ENCODE peak calls at places on chromosomes 1 and 21, in six cellular contexts. S, U, Z, P, A and F are unnamed samples.

GRCh38 chr1:194105381-194105780 is 919.0 kb upstream of the B3GALT2 start:
- DNase-seq in S (no peak), U (no peak), Z (no peak), P (no peak), A (no peak), F (no peak)

GRCh38 chr1:64505944-64506658 is 36.2 kb downstream of the CACHD1 start:
- DNase-seq in S (no peak), U (peak; percentile 48), Z (peak; percentile 66), P (no peak), A (no peak), F (no peak)

GRCh38 chr1:42456010-42456753 is at the start of the genes PPCS and ZMYND12:
- DNase-seq in S (peak; percentile 84), U (peak; percentile 92), Z (peak; percentile 95), P (peak; percentile 81), A (peak; percentile 93), F (peak; percentile 88)

GRCh38 chr21:34934350-34934749 is 114.8 kb downstream of the RUNX1 start:
- DNase-seq in S (no peak), U (no peak), Z (no peak), P (no peak), A (no peak), F (no peak)

GRCh38 chr1:116579253-116579875 is 8.5 kb upstream of the CD58 start:
- DNase-seq in S (no peak), U (peak; percentile 51), Z (no peak), P (no peak), A (no peak), F (peak; percentile 61)

GRCh38 chr1:1091344-1092148 is 17.4 kb upstream of the RNF223 start:
- DNase-seq in S (no peak), U (no peak), Z (peak; percentile 61), P (no peak), A (no peak), F (peak; percentile 21)

GRCh38 chr1:59687081-59687480 is 127.7 kb upstream of the HOOK1 start:
- DNase-seq in S (no peak), U (no peak), Z (no peak), P (no peak), A (no peak), F (no peak)

GRCh38 chr1:21781971-21782867 is 730 bp downstream of the USP48 start:
- DNase-seq in S (peak; percentile 18), U (peak; percentile 73), Z (peak; percentile 40), P (no peak), A (peak; percentile 78), F (no peak)

GRCh38 chr1:15341634-15342375 is 67.9 kb upstream of the EFHD2 start:
- DNase-seq in S (no peak), U (no peak), Z (no peak), P (no peak), A (peak; percentile 84), F (no peak)

GRCh38 chr1:6866825-6867224 is 81.6 kb downstream of the CAMTA1 start:
- DNase-seq in S (no peak), U (no peak), Z (no peak), P (no peak), A (no peak), F (no peak)

GRCh38 chr1:155961937-155962336 is 16.4 kb downstream of the ARHGEF2 start:
- DNase-seq in S (no peak), U (peak; percentile 83), Z (no peak), P (peak; percentile 99), A (peak; percentile 93), F (peak; percentile 86)

GRCh38 chr1:113035086-113035485 is 37.9 kb upstream of the LRIG2 start:
- DNase-seq in S (no peak), U (no peak), Z (no peak), P (peak; percentile 89), A (no peak), F (no peak)

GRCh38 chr1:22431965-22432364 is 19.7 kb upstream of the ZBTB40 start:
- DNase-seq in S (no peak), U (no peak), Z (no peak), P (no peak), A (no peak), F (no peak)

GRCh38 chr1:182877331-182877730 is 38.2 kb downstream of the DHX9 start:
- DNase-seq in S (no peak), U (no peak), Z (no peak), P (no peak), A (no peak), F (no peak)

GRCh38 chr1:96080925-96081324 is 640.7 kb upstream of the PTBP2 start:
- DNase-seq in S (no peak), U (no peak), Z (no peak), P (no peak), A (peak; percentile 11), F (no peak)

GRCh38 chr1:30427545-30427944 is 295.8 kb downstream of the MATN1 start:
- DNase-seq in S (no peak), U (no peak), Z (peak; percentile 2), P (no peak), A (no peak), F (no peak)

GRCh38 chr1:24169286-24169685 is 17.8 kb downstream of the IFNLR1 start:
- DNase-seq in S (no peak), U (no peak), Z (no peak), P (no peak), A (no peak), F (no peak)

GRCh38 chr1:94792473-94792875 is 27.7 kb upstream of the SLC44A3 start:
- DNase-seq in S (no peak), U (no peak), Z (no peak), P (no peak), A (peak; percentile 75), F (no peak)

DNA sequence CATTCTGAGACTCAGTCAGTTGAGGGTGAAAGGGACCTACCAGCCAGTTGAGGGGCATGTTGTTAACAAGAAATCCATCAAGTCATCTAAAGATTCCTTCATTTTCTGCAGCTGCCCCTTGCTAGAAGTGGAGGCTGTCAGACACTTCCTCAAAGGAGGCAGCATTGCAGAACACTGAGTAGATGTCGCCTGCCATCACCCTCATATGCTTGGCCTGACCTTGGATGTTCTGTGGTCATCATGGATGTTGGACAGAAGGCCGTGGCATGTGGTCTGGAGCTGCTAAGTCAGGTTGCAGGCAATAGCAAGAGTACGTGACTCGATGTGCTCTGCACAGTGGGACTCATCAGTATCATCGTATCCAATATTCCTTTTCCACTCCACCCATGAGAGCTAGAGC is 70.6 kb downstream of the GATAD2B start:
- DNase-seq in S (no peak), U (no peak), Z (no peak), P (no peak), A (no peak), F (no peak)
- H3K27ac ChIP-seq in S (no peak overlapping the region), U (no peak overlapping the region), Z (no peak overlapping the region), P (no peak overlapping the region), A (no peak overlapping the region), F (no peak overlapping the region)

DNA sequence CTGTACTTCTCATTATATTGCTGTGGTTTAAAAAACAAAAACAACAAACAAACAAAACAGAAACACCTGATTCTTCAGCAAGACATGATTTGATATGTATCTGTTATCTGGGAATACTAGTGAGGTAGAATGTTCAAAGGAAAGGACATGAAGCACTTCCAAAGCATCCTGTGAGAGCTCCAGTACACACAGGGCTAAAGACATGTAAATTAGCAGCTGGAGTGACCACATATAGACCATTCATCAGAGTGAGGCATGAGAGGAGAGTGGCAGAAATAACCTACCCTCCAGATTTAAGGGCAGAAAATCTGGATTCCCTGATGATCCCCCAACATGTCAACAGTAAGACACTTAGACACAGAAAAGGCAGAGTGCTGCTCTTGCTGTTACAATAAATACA is 260.5 kb upstream of the CHRM3 start:
- DNase-seq in S (no peak), U (no peak), Z (no peak), P (no peak), A (no peak), F (no peak)
- H3K9me3 ChIP-seq in S (no peaks in the 10 kb centered on the region), U (no peaks in the 10 kb centered on the region), Z (no peaks in the 10 kb centered on the region), P (no peaks in the 10 kb centered on the region), A (peaks cover 5% of the 10 kb centered on the region), F (no peaks in the 10 kb centered on the region)

GRCh38 chr1:10065344-10065685 is 32.6 kb downstream of the UBE4B start:
- DNase-seq in S (no peak), U (no peak), Z (peak; percentile 73), P (no peak), A (no peak), F (no peak)

GRCh38 chr1:10063878-10064277 is 31.1 kb downstream of the UBE4B start:
- DNase-seq in S (no peak), U (no peak), Z (no peak), P (peak; percentile 79), A (no peak), F (no peak)

GRCh38 chr1:10061276-10061675 is 28.5 kb downstream of the UBE4B start:
- DNase-seq in S (no peak), U (no peak), Z (no peak), P (no peak), A (no peak), F (no peak)

GRCh38 chr1:10065760-10066159 is 33.0 kb downstream of the UBE4B start:
- DNase-seq in S (no peak), U (no peak), Z (no peak), P (no peak), A (no peak), F (no peak)

DNA sequence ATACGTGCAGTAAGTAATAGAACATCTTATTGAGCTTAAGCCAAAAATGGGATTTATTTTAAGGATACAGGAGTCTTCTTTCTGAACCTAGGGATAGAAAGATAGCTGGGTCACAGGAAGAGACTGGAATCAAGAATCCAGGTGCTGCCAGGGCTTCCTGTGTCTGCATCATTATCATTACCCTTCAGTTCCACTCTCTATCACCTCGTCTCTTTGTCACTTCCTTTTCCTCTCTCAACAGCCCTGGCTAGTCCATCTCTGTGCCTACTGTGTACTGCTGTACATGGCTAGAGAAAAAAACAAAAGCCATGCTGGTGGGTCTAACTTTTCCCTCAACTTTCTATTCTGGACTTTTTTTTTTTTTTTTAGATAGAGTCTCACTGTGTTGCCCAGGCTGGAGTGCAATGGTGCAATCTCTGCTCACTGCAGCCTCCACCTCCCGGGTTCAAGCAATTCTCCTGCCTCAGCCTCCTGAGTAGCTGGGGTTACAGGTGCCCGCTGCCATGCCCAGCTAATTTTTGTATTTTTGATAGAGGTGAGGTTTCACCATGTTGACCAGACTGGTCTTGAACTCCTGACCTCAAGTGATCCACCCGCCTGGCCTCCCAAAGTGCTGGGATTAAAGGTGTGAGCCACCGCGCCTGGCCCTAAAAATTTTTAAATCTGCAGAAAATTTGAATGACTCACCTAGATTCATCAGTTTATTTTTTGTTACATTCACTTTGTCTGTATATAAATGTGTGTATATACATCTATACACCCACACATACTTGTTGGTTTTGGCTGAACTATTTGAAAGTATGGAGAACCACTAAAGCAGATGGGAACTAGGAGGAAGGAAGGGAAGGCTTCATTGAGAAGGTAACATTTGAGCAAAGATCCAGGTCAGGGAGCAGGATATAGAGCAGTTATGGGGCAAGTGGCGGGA is 31.9 kb downstream of the UBE4B start:
- DNase-seq in S (no peak), U (no peak), Z (no peak), P (no peak), A (no peak), F (no peak)
- H3K27ac ChIP-seq in S (no peak overlapping the region), U (peak overlapping the region; percentile 30), Z (no peak overlapping the region), P (peak overlapping the region; percentile 94), A (no peak overlapping the region), F (peak overlapping the region; percentile 72)

GRCh38 chr1:165354739-165355138 is 1.8 kb downstream of the LMX1A start:
- DNase-seq in S (no peak), U (no peak), Z (no peak), P (no peak), A (no peak), F (no peak)

GRCh38 chr1:165355221-165355976 is 1.1 kb downstream of the LMX1A start:
- DNase-seq in S (no peak), U (no peak), Z (no peak), P (no peak), A (no peak), F (no peak)

GRCh38 chr1:165352442-165353293 is 3.8 kb downstream of the LMX1A start:
- DNase-seq in S (no peak), U (no peak), Z (no peak), P (no peak), A (no peak), F (no peak)

GRCh38 chr1:165352109-165352441 is 4.4 kb downstream of the LMX1A start:
- DNase-seq in S (no peak), U (no peak), Z (no peak), P (no peak), A (no peak), F (no peak)

GRCh38 chr1:165353731-165354671 is 2.5 kb downstream of the LMX1A start:
- DNase-seq in S (no peak), U (no peak), Z (no peak), P (no peak), A (no peak), F (no peak)
- H3K9me3 ChIP-seq in S (no peaks in the 10 kb centered on the region), U (no peaks in the 10 kb centered on the region), Z (no peaks in the 10 kb centered on the region), P (no peaks in the 10 kb centered on the region), A (no peaks in the 10 kb centered on the region), F (no peaks in the 10 kb centered on the region)